ENCODE peak calls at places on chromosome 7, in nine cellular contexts. One of them, this sample, is unnamed.

GRCh38 chr7:2376351-2377154 is 21.9 kb downstream of the EIF3B start:
- DNase-seq in choroid plexus epithelial cell: no peak
- DNase-seq in memory B cell: no peak
- DNase-seq in fibroblast of lung: no peak
- DNase-seq in SJSA1: no peak
- DNase-seq in naive thymus-derived CD8-positive, alpha-beta T cell: no peak
- DNase-seq in NAMALWA: no peak
- DNase-seq in frontal cortex: no peak
- DNase-seq in astrocyte of the hippocampus: no peak
- DNase-seq in this sample: no peak

GRCh38 chr7:106170651-106171050 is 58.5 kb upstream of the SYPL1 start:
- DNase-seq in choroid plexus epithelial cell: no peak
- DNase-seq in astrocyte of the hippocampus: no peak
- DNase-seq in fibroblast of lung: no peak
- DNase-seq in NAMALWA: no peak
- DNase-seq in frontal cortex: no peak
- DNase-seq in SJSA1: no peak
- DNase-seq in naive thymus-derived CD8-positive, alpha-beta T cell: no peak
- DNase-seq in memory B cell: no peak
- DNase-seq in this sample: no peak

GRCh38 chr7:151043959-151044358 is 4.4 kb upstream of the ASIC3 start:
- DNase-seq in astrocyte of the hippocampus: no peak
- DNase-seq in NAMALWA: no peak
- DNase-seq in fibroblast of lung: no peak
- DNase-seq in frontal cortex: no peak
- DNase-seq in SJSA1: no peak
- DNase-seq in naive thymus-derived CD8-positive, alpha-beta T cell: no peak
- DNase-seq in choroid plexus epithelial cell: no peak
- DNase-seq in memory B cell: no peak
- DNase-seq in this sample: no peak

GRCh38 chr7:78260826-78261225 is 462.3 kb downstream of the PHTF2 start:
- DNase-seq in astrocyte of the hippocampus: no peak
- DNase-seq in choroid plexus epithelial cell: no peak
- DNase-seq in frontal cortex: no peak
- DNase-seq in naive thymus-derived CD8-positive, alpha-beta T cell: no peak
- DNase-seq in memory B cell: no peak
- DNase-seq in NAMALWA: no peak
- DNase-seq in fibroblast of lung: peak
- DNase-seq in SJSA1: no peak
- DNase-seq in this sample: no peak

GRCh38 chr7:33091111-33091531 is 18.1 kb downstream of the RP9 start:
- DNase-seq in fibroblast of lung: peak
- DNase-seq in choroid plexus epithelial cell: no peak
- DNase-seq in memory B cell: no peak
- DNase-seq in naive thymus-derived CD8-positive, alpha-beta T cell: no peak
- DNase-seq in NAMALWA: no peak
- DNase-seq in SJSA1: no peak
- DNase-seq in frontal cortex: no peak
- DNase-seq in astrocyte of the hippocampus: peak
- DNase-seq in this sample: no peak

GRCh38 chr7:105429746-105430612 is 41.3 kb upstream of the SRPK2 start:
- DNase-seq in frontal cortex: peak
- DNase-seq in SJSA1: no peak
- DNase-seq in memory B cell: peak
- DNase-seq in fibroblast of lung: peak
- DNase-seq in naive thymus-derived CD8-positive, alpha-beta T cell: peak
- DNase-seq in choroid plexus epithelial cell: peak
- DNase-seq in NAMALWA: peak
- DNase-seq in astrocyte of the hippocampus: peak
- DNase-seq in this sample: peak

GRCh38 chr7:135558337-135558767 is 635 bp downstream of the NUP205 start:
- DNase-seq in fibroblast of lung: peak
- DNase-seq in SJSA1: peak
- DNase-seq in NAMALWA: peak
- DNase-seq in memory B cell: peak
- DNase-seq in naive thymus-derived CD8-positive, alpha-beta T cell: peak
- DNase-seq in choroid plexus epithelial cell: peak
- DNase-seq in frontal cortex: peak
- DNase-seq in astrocyte of the hippocampus: peak
- DNase-seq in this sample: peak

GRCh38 chr7:50299163-50299562 is 5.4 kb upstream of the IKZF1 start:
- DNase-seq in frontal cortex: no peak
- DNase-seq in naive thymus-derived CD8-positive, alpha-beta T cell: no peak
- DNase-seq in fibroblast of lung: no peak
- DNase-seq in memory B cell: no peak
- DNase-seq in astrocyte of the hippocampus: no peak
- DNase-seq in NAMALWA: no peak
- DNase-seq in choroid plexus epithelial cell: no peak
- DNase-seq in SJSA1: no peak
- DNase-seq in this sample: no peak

GRCh38 chr7:277228-277627 is 12.7 kb upstream of the FOXL3 start:
- DNase-seq in astrocyte of the hippocampus: no peak
- DNase-seq in memory B cell: no peak
- DNase-seq in fibroblast of lung: no peak
- DNase-seq in frontal cortex: no peak
- DNase-seq in NAMALWA: no peak
- DNase-seq in SJSA1: no peak
- DNase-seq in naive thymus-derived CD8-positive, alpha-beta T cell: no peak
- DNase-seq in choroid plexus epithelial cell: no peak
- DNase-seq in this sample: no peak

GRCh38 chr7:38858281-38858884 is 50.6 kb downstream of the VPS41 start:
- DNase-seq in choroid plexus epithelial cell: peak
- DNase-seq in memory B cell: no peak
- DNase-seq in NAMALWA: no peak
- DNase-seq in naive thymus-derived CD8-positive, alpha-beta T cell: no peak
- DNase-seq in fibroblast of lung: peak
- DNase-seq in SJSA1: no peak
- DNase-seq in frontal cortex: no peak
- DNase-seq in astrocyte of the hippocampus: peak
- DNase-seq in this sample: no peak

GRCh38 chr7:12649348-12649747 is 38.1 kb upstream of the ARL4A start:
- DNase-seq in choroid plexus epithelial cell: no peak
- DNase-seq in frontal cortex: no peak
- DNase-seq in fibroblast of lung: no peak
- DNase-seq in SJSA1: no peak
- DNase-seq in astrocyte of the hippocampus: no peak
- DNase-seq in memory B cell: no peak
- DNase-seq in naive thymus-derived CD8-positive, alpha-beta T cell: no peak
- DNase-seq in NAMALWA: no peak
- DNase-seq in this sample: no peak

GRCh38 chr7:76155938-76156337 is 45.8 kb upstream of the SRRM3 start:
- DNase-seq in choroid plexus epithelial cell: peak
- DNase-seq in NAMALWA: peak
- DNase-seq in memory B cell: no peak
- DNase-seq in frontal cortex: no peak
- DNase-seq in SJSA1: no peak
- DNase-seq in astrocyte of the hippocampus: peak
- DNase-seq in naive thymus-derived CD8-positive, alpha-beta T cell: no peak
- DNase-seq in fibroblast of lung: peak
- DNase-seq in this sample: no peak

GRCh38 chr7:138917771-138918170 is 63.4 kb downstream of the KIAA1549 start:
- DNase-seq in NAMALWA: no peak
- DNase-seq in naive thymus-derived CD8-positive, alpha-beta T cell: no peak
- DNase-seq in frontal cortex: no peak
- DNase-seq in choroid plexus epithelial cell: no peak
- DNase-seq in memory B cell: no peak
- DNase-seq in fibroblast of lung: peak
- DNase-seq in astrocyte of the hippocampus: no peak
- DNase-seq in SJSA1: no peak
- DNase-seq in this sample: no peak

GRCh38 chr7:2873686-2874551 is 29.8 kb upstream of the GNA12 start:
- DNase-seq in NAMALWA: peak
- DNase-seq in naive thymus-derived CD8-positive, alpha-beta T cell: no peak
- DNase-seq in astrocyte of the hippocampus: peak
- DNase-seq in frontal cortex: no peak
- DNase-seq in SJSA1: peak
- DNase-seq in memory B cell: no peak
- DNase-seq in choroid plexus epithelial cell: peak
- DNase-seq in fibroblast of lung: peak
- DNase-seq in this sample: no peak

GRCh38 chr7:149707448-149707886 is 65.9 kb downstream of the ZNF467 start:
- DNase-seq in fibroblast of lung: no peak
- DNase-seq in astrocyte of the hippocampus: no peak
- DNase-seq in naive thymus-derived CD8-positive, alpha-beta T cell: no peak
- DNase-seq in SJSA1: peak
- DNase-seq in frontal cortex: no peak
- DNase-seq in memory B cell: no peak
- DNase-seq in NAMALWA: no peak
- DNase-seq in choroid plexus epithelial cell: no peak
- DNase-seq in this sample: no peak

GRCh38 chr7:22677680-22678079 is 49.3 kb upstream of the IL6 start:
- DNase-seq in astrocyte of the hippocampus: no peak
- DNase-seq in NAMALWA: no peak
- DNase-seq in naive thymus-derived CD8-positive, alpha-beta T cell: no peak
- DNase-seq in memory B cell: no peak
- DNase-seq in choroid plexus epithelial cell: no peak
- DNase-seq in fibroblast of lung: no peak
- DNase-seq in frontal cortex: no peak
- DNase-seq in SJSA1: no peak
- DNase-seq in this sample: no peak

GRCh38 chr7:135160858-135161653 is 9.5 kb downstream of the CYREN start:
- DNase-seq in memory B cell: peak
- DNase-seq in SJSA1: no peak
- DNase-seq in naive thymus-derived CD8-positive, alpha-beta T cell: no peak
- DNase-seq in NAMALWA: peak
- DNase-seq in choroid plexus epithelial cell: peak
- DNase-seq in fibroblast of lung: no peak
- DNase-seq in astrocyte of the hippocampus: no peak
- DNase-seq in frontal cortex: no peak
- DNase-seq in this sample: no peak

GRCh38 chr7:131557521-131558385 is 1.3 kb upstream of the PODXL start:
- DNase-seq in naive thymus-derived CD8-positive, alpha-beta T cell: no peak
- DNase-seq in fibroblast of lung: peak
- DNase-seq in choroid plexus epithelial cell: no peak
- DNase-seq in astrocyte of the hippocampus: peak
- DNase-seq in memory B cell: no peak
- DNase-seq in SJSA1: no peak
- DNase-seq in frontal cortex: no peak
- DNase-seq in NAMALWA: no peak
- DNase-seq in this sample: no peak

GRCh38 chr7:26675143-26675887 is 189.1 kb downstream of the SKAP2 start:
- DNase-seq in memory B cell: no peak
- DNase-seq in naive thymus-derived CD8-positive, alpha-beta T cell: no peak
- DNase-seq in frontal cortex: no peak
- DNase-seq in fibroblast of lung: peak
- DNase-seq in astrocyte of the hippocampus: no peak
- DNase-seq in SJSA1: no peak
- DNase-seq in NAMALWA: no peak
- DNase-seq in choroid plexus epithelial cell: no peak
- DNase-seq in this sample: no peak

GRCh38 chr7:110065112-110065511 is 1025.8 kb upstream of the LRRN3 start:
- DNase-seq in SJSA1: no peak
- DNase-seq in memory B cell: no peak
- DNase-seq in choroid plexus epithelial cell: no peak
- DNase-seq in astrocyte of the hippocampus: no peak
- DNase-seq in fibroblast of lung: no peak
- DNase-seq in frontal cortex: no peak
- DNase-seq in NAMALWA: no peak
- DNase-seq in naive thymus-derived CD8-positive, alpha-beta T cell: no peak
- DNase-seq in this sample: no peak

GRCh38 chr7:121745856-121746255 is 127.1 kb upstream of the PTPRZ1 start:
- DNase-seq in astrocyte of the hippocampus: no peak
- DNase-seq in fibroblast of lung: no peak
- DNase-seq in frontal cortex: no peak
- DNase-seq in naive thymus-derived CD8-positive, alpha-beta T cell: no peak
- DNase-seq in choroid plexus epithelial cell: no peak
- DNase-seq in NAMALWA: no peak
- DNase-seq in SJSA1: no peak
- DNase-seq in memory B cell: no peak
- DNase-seq in this sample: no peak

GRCh38 chr7:2544541-2545188 is 10.7 kb downstream of the BRAT1 start:
- DNase-seq in naive thymus-derived CD8-positive, alpha-beta T cell: no peak
- DNase-seq in choroid plexus epithelial cell: no peak
- DNase-seq in astrocyte of the hippocampus: no peak
- DNase-seq in SJSA1: no peak
- DNase-seq in fibroblast of lung: no peak
- DNase-seq in memory B cell: no peak
- DNase-seq in NAMALWA: no peak
- DNase-seq in frontal cortex: no peak
- DNase-seq in this sample: no peak

GRCh38 chr7:39910108-39910869 is 39.8 kb upstream of the CDK13 start:
- DNase-seq in NAMALWA: no peak
- DNase-seq in SJSA1: no peak
- DNase-seq in fibroblast of lung: peak
- DNase-seq in astrocyte of the hippocampus: peak
- DNase-seq in memory B cell: no peak
- DNase-seq in frontal cortex: no peak
- DNase-seq in naive thymus-derived CD8-positive, alpha-beta T cell: no peak
- DNase-seq in choroid plexus epithelial cell: peak
- DNase-seq in this sample: no peak

GRCh38 chr7:29044529-29044928 is 86.4 kb upstream of the TRIL start:
- DNase-seq in memory B cell: no peak
- DNase-seq in choroid plexus epithelial cell: no peak
- DNase-seq in fibroblast of lung: peak
- DNase-seq in NAMALWA: no peak
- DNase-seq in SJSA1: no peak
- DNase-seq in astrocyte of the hippocampus: no peak
- DNase-seq in frontal cortex: no peak
- DNase-seq in naive thymus-derived CD8-positive, alpha-beta T cell: no peak
- DNase-seq in this sample: no peak

GRCh38 chr7:150951521-150951920 is 26.6 kb downstream of the KCNH2 start:
- DNase-seq in choroid plexus epithelial cell: no peak
- DNase-seq in naive thymus-derived CD8-positive, alpha-beta T cell: no peak
- DNase-seq in SJSA1: no peak
- DNase-seq in memory B cell: no peak
- DNase-seq in NAMALWA: no peak
- DNase-seq in fibroblast of lung: no peak
- DNase-seq in astrocyte of the hippocampus: no peak
- DNase-seq in frontal cortex: no peak
- DNase-seq in this sample: no peak

GRCh38 chr7:80858141-80858903 is 60.5 kb downstream of the SEMA3C start:
- DNase-seq in naive thymus-derived CD8-positive, alpha-beta T cell: no peak
- DNase-seq in fibroblast of lung: peak
- DNase-seq in NAMALWA: no peak
- DNase-seq in astrocyte of the hippocampus: no peak
- DNase-seq in choroid plexus epithelial cell: peak
- DNase-seq in SJSA1: no peak
- DNase-seq in memory B cell: no peak
- DNase-seq in frontal cortex: no peak
- DNase-seq in this sample: no peak

GRCh38 chr7:39838326-39838725 is 111.7 kb upstream of the CDK13 start:
- DNase-seq in naive thymus-derived CD8-positive, alpha-beta T cell: no peak
- DNase-seq in frontal cortex: no peak
- DNase-seq in astrocyte of the hippocampus: peak
- DNase-seq in fibroblast of lung: peak
- DNase-seq in choroid plexus epithelial cell: peak
- DNase-seq in memory B cell: no peak
- DNase-seq in SJSA1: no peak
- DNase-seq in NAMALWA: peak
- DNase-seq in this sample: no peak

GRCh38 chr7:1725199-1725701 is 55.2 kb downstream of the ELFN1 start:
- DNase-seq in naive thymus-derived CD8-positive, alpha-beta T cell: no peak
- DNase-seq in fibroblast of lung: peak
- DNase-seq in astrocyte of the hippocampus: peak
- DNase-seq in NAMALWA: peak
- DNase-seq in SJSA1: no peak
- DNase-seq in choroid plexus epithelial cell: peak
- DNase-seq in memory B cell: no peak
- DNase-seq in frontal cortex: no peak
- DNase-seq in this sample: no peak

GRCh38 chr7:77242068-77242467 is 42.4 kb upstream of the FGL2 start:
- DNase-seq in fibroblast of lung: no peak
- DNase-seq in memory B cell: no peak
- DNase-seq in frontal cortex: no peak
- DNase-seq in astrocyte of the hippocampus: no peak
- DNase-seq in NAMALWA: no peak
- DNase-seq in naive thymus-derived CD8-positive, alpha-beta T cell: no peak
- DNase-seq in SJSA1: no peak
- DNase-seq in choroid plexus epithelial cell: no peak
- DNase-seq in this sample: no peak

GRCh38 chr7:148662646-148663045 is 36.1 kb upstream of the CUL1 start:
- DNase-seq in frontal cortex: no peak
- DNase-seq in choroid plexus epithelial cell: no peak
- DNase-seq in NAMALWA: no peak
- DNase-seq in memory B cell: no peak
- DNase-seq in naive thymus-derived CD8-positive, alpha-beta T cell: no peak
- DNase-seq in astrocyte of the hippocampus: peak
- DNase-seq in SJSA1: no peak
- DNase-seq in fibroblast of lung: no peak
- DNase-seq in this sample: no peak

GRCh38 chr7:120110169-120110568 is 162.8 kb upstream of the KCND2 start:
- DNase-seq in NAMALWA: no peak
- DNase-seq in SJSA1: no peak
- DNase-seq in memory B cell: no peak
- DNase-seq in fibroblast of lung: no peak
- DNase-seq in naive thymus-derived CD8-positive, alpha-beta T cell: no peak
- DNase-seq in frontal cortex: no peak
- DNase-seq in choroid plexus epithelial cell: peak
- DNase-seq in astrocyte of the hippocampus: no peak
- DNase-seq in this sample: no peak